ENCODE peak calls at places on chromosomes 4 and X, in four cellular contexts. S is H9, W is IMR-90, G is mesendoderm. Z is an unnamed sample.

GRCh38 chr4:40190880-40191815 is 5.7 kb upstream of the RHOH start:
- DNase-seq in W (no peak), S (no peak), G (no peak), Z (no peak)

GRCh38 chr4:171478181-171478580 is 335.0 kb upstream of the GALNTL6 start:
- DNase-seq in G (peak; percentile 73), W (no peak), S (no peak), Z (no peak)

GRCh38 chrX:141469469-141469868 is 115.1 kb downstream of the SPANXA1 start:
- DNase-seq in W (peak; percentile 8), G (no peak), S (no peak), Z (no peak)

GRCh38 chr4:73583661-73584060 is 36.6 kb downstream of the RASSF6 start:
- DNase-seq in W (no peak), G (peak; percentile 30), S (peak; percentile 39), Z (no peak)

GRCh38 chr4:174340714-174341113 is 57.0 kb downstream of the CEP44 start:
- DNase-seq in G (no peak), W (no peak), S (no peak), Z (no peak)

GRCh38 chr4:112895785-112896184 is 153.7 kb upstream of the ANK2 start:
- DNase-seq in S (peak; percentile 53), G (peak; percentile 64), W (no peak), Z (no peak)

GRCh38 chrX:6386837-6387236 is 148.1 kb downstream of the VCX3A start:
- DNase-seq in W (no peak), S (no peak), G (no peak), Z (no peak)

GRCh38 chr4:142372570-142373300 is 473.4 kb downstream of the INPP4B start:
- DNase-seq in W (peak; percentile 19), G (no peak), S (no peak), Z (no peak)

GRCh38 chr4:177789610-177790009 is 347.4 kb upstream of the AGA start:
- DNase-seq in W (no peak), S (no peak), G (no peak), Z (no peak)

GRCh38 chr4:84470204-84470785 is 28.8 kb downstream of the NKX6-1 start:
- DNase-seq in G (peak; percentile 67), W (no peak), S (peak; percentile 46), Z (no peak)

GRCh38 chrX:149540133-149540620 is 635 bp upstream of the EOLA1 start:
- DNase-seq in W (peak; percentile 84), G (peak; percentile 89), S (no peak), Z (peak; percentile 60)

GRCh38 chrX:53323196-53323595 is 41.8 kb upstream of the IQSEC2 start:
- DNase-seq in W (no peak), G (no peak), S (no peak), Z (no peak)

GRCh38 chr4:80171656-80172055 is 25.6 kb upstream of the PRDM8 start:
- DNase-seq in W (no peak), G (no peak), S (no peak), Z (no peak)

DNA sequence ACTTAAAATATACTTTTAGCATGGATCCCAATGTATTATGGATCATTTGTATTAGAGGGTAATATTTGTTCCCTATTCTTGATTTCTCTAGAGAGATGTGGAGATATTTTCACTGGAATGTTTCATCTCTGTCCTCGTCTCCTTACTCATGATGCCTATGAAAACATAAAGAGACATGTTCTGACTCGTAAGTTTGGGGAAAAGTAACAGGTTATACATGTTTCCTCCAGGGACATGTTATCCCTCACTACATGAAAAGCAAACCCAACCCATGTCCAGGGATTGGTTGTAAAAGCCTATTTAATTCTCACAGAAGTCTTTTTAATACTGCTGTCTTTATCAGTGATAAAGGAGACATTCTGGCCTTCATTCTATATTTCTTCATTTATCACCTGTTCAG is 621.4 kb downstream of the GABRG1 start:
- DNase-seq in G (no peak), W (no peak), S (no peak), Z (no peak)
- H4K5ac ChIP-seq in G (no peak overlapping the region), W (no peak overlapping the region), S (no peak overlapping the region), Z (no peak overlapping the region)

GRCh38 chr4:151267822-151268535 is 9.0 kb upstream of the PRSS48 start:
- DNase-seq in W (peak; percentile 41), S (no peak), G (no peak), Z (no peak)
- H4K5ac ChIP-seq in W (no peak overlapping the region), S (no peak overlapping the region), G (no peak overlapping the region), Z (no peak overlapping the region)

GRCh38 chr4:166655231-166655630 is 579.1 kb downstream of the SPOCK3 start:
- DNase-seq in G (no peak), W (no peak), S (no peak), Z (no peak)

GRCh38 chr4:166657261-166657660 is 577.0 kb downstream of the SPOCK3 start:
- DNase-seq in G (no peak), W (no peak), S (no peak), Z (no peak)

GRCh38 chr4:166658585-166658984 is 575.7 kb downstream of the SPOCK3 start:
- DNase-seq in S (no peak), W (no peak), G (no peak), Z (no peak)

DNA sequence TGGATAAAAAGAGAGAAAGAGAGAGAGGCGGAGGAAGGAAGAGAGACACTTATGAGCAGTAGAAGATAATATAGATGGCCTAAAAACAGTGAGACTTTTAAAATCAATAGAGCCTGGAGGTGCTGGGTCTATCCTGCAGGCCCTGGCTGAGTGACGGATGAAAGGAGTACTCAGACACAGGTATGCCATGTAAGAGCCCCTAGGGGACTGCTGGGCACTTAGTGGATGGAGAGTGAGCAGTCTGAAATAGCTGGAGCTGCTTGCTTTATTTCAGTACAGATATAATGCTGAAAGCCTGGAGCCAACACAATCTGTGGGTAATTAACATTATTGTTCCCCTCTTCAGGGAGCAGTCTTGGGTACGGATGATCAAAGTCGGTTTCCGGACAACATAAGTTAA is 578.6 kb downstream of the SPOCK3 start:
- DNase-seq in S (no peak), W (no peak), G (no peak), Z (no peak)
- H4K5ac ChIP-seq in S (no peak overlapping the region), W (no peak overlapping the region), G (no peak overlapping the region), Z (no peak overlapping the region)

DNA sequence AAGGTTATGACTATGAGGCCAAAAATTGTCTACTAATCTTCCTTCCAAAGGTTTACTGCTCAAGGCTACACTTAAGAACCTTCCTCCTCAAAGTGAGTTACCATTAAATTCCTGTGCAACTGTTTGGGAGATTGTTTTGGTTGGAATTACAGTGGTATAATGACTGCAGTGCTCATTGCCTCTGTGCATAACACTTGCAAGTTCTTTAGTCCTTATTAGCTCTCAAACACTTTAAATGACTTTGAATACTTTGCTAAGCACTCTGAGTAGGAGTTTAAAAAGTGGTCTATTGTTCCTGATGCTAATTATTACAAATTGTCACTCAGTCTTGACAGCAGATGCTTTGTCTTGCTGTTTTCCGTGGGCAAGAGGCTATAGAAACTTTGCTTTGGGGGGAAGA is 422.8 kb upstream of the PABPC4L start:
- DNase-seq in W (no peak), G (peak; percentile 25), S (no peak), Z (no peak)
- H4K5ac ChIP-seq in W (no peak overlapping the region), G (no peak overlapping the region), S (no peak overlapping the region), Z (peak overlapping the region; percentile 61)

GRCh38 chr4:14289708-14290107 is 662.2 kb upstream of the BOD1L1 start:
- DNase-seq in W (no peak), S (no peak), G (no peak), Z (no peak)
- H4K5ac ChIP-seq in W (no peak overlapping the region), S (no peak overlapping the region), G (no peak overlapping the region), Z (no peak overlapping the region)